ENCODE peak calls at places on chromosomes 3 and 15, in four cellular contexts. L is anterior cingulate cortex, G is fibroblast of the aortic adventitia, W is DMS153. V is an unnamed sample.

GRCh38 chr3:180704532-180704931 is 25.2 kb upstream of the CCDC39 start:
- DNase-seq in W (peak; percentile 4), G (no peak), L (no peak), V (no peak)

GRCh38 chr3:119469378-119470189 is 821 bp downstream of the POGLUT1 start:
- DNase-seq in L (no peak), W (no peak), G (peak; percentile 43), V (peak; percentile 12)

GRCh38 chr3:195899701-195900425 is 8.5 kb downstream of the TNK2 start:
- DNase-seq in L (no peak), G (no peak), W (no peak), V (no peak)

GRCh38 chr15:73482184-73482583 is 39.2 kb downstream of the REC114 start:
- DNase-seq in W (no peak), G (no peak), L (no peak), V (peak; percentile 57)

GRCh38 chr3:117998071-117998470 is 1036.6 kb downstream of the IGSF11 start:
- DNase-seq in L (no peak), G (peak; percentile 33), W (no peak), V (no peak)

GRCh38 chr15:23642413-23643044 is 5.1 kb downstream of the MAGEL2 start:
- DNase-seq in W (peak; percentile 12), G (peak; percentile 40), L (peak; percentile 22), V (peak; percentile 70)

GRCh38 chr3:85077018-85077417 is 118.2 kb downstream of the CADM2 start:
- DNase-seq in G (no peak), W (no peak), L (no peak), V (no peak)

GRCh38 chr15:81809543-81809942 is 236.3 kb downstream of the MEX3B start:
- DNase-seq in G (peak; percentile 5), L (no peak), W (peak; percentile 41), V (peak; percentile 88)

GRCh38 chr15:35281515-35281914 is 196.4 kb upstream of the NANOGP8 start:
- DNase-seq in G (peak; percentile 16), L (no peak), W (no peak), V (no peak)

GRCh38 chr3:88991496-88991895 is 115.9 kb upstream of the EPHA3 start:
- DNase-seq in W (no peak), G (no peak), L (no peak), V (no peak)

GRCh38 chr3:129534428-129535027 is 6.1 kb downstream of the RHO start:
- DNase-seq in L (no peak), W (no peak), G (no peak), V (no peak)

GRCh38 chr3:66763294-66763693 is 234.8 kb upstream of the KBTBD8 start:
- DNase-seq in W (no peak), G (peak; percentile 66), L (peak; percentile 5), V (no peak)

GRCh38 chr3:30241721-30242120 is 364.7 kb upstream of the TGFBR2 start:
- DNase-seq in L (no peak), G (no peak), W (no peak), V (no peak)

GRCh38 chr3:195226900-195227447 is 44.0 kb downstream of the XXYLT1 start:
- DNase-seq in W (no peak), G (no peak), L (no peak), V (peak; percentile 70)

GRCh38 chr3:139111392-139112229 is 66.9 kb upstream of the PRR23C start:
- DNase-seq in G (peak; percentile 69), W (no peak), L (peak; percentile 41), V (peak; percentile 68)

GRCh38 chr15:47360296-47360695 is 357.0 kb upstream of the SEMA6D start:
- DNase-seq in W (no peak), L (no peak), G (no peak), V (no peak)

GRCh38 chr3:4313606-4314308 is 10.6 kb downstream of the SETMAR start:
- DNase-seq in G (no peak), W (no peak), L (no peak), V (no peak)

GRCh38 chr3:13513051-13513912 is 33.2 kb downstream of the HDAC11 start:
- DNase-seq in W (no peak), G (peak; percentile 68), L (no peak), V (no peak)

GRCh38 chr3:129970603-129971002 is 3.9 kb upstream of the TRH start:
- DNase-seq in G (no peak), W (no peak), L (no peak), V (no peak)

GRCh38 chr15:42264790-42265189 is 8.2 kb upstream of the GANC start:
- DNase-seq in L (no peak), W (no peak), G (no peak), V (no peak)

GRCh38 chr15:59413577-59413976 is 24.4 kb upstream of the FAM81A start:
- DNase-seq in G (no peak), W (no peak), L (no peak), V (no peak)

GRCh38 chr3:128484404-128485282 is 8.4 kb downstream of the GATA2 start:
- DNase-seq in L (no peak), W (no peak), G (no peak), V (no peak)

GRCh38 chr3:98034486-98034885 is 629 bp downstream of the GABRR3 start:
- DNase-seq in W (no peak), L (no peak), G (no peak), V (no peak)

GRCh38 chr3:172622916-172623700 is 87.8 kb downstream of the NCEH1 start:
- DNase-seq in W (peak; percentile 33), G (peak; percentile 77), L (no peak), V (peak; percentile 39)

GRCh38 chr3:120348065-120348980 is 831 bp downstream of the LRRC58 start:
- DNase-seq in G (peak; percentile 35), W (no peak), L (no peak), V (peak; percentile 65)

GRCh38 chr15:74563442-74563841 is 22.4 kb downstream of the ARID3B start:
- DNase-seq in W (no peak), G (no peak), L (no peak), V (no peak)

GRCh38 chr3:126945171-126945721 is 37.7 kb upstream of the PLXNA1 start:
- DNase-seq in G (no peak), W (no peak), L (no peak), V (no peak)

V was measured in KBM-7.